ENCODE peak calls at places on chromosomes 7 and 10, in seven cellular contexts. One of them, this sample, is unnamed.

GRCh38 chr7:38524786-38525185 is 106.4 kb downstream of the AMPH start:
- DNase-seq in stimulated activated CD8-positive, alpha-beta memory T cell treated with anti-CD3 and anti-CD28 coated beads, Interleukin-4, amount 100 ng/mL, for 1 hour: no peak
- DNase-seq in tibial nerve: no peak
- DNase-seq in AG09309: no peak
- DNase-seq in HuH-7.5: no peak
- DNase-seq in HS-5: no peak
- DNase-seq in Right ventricle myocardium superior: no peak
- DNase-seq in this sample: no peak

GRCh38 chr7:78081888-78082287 is 283.3 kb downstream of the PHTF2 start:
- DNase-seq in stimulated activated CD8-positive, alpha-beta memory T cell treated with anti-CD3 and anti-CD28 coated beads, Interleukin-4, amount 100 ng/mL, for 1 hour: no peak
- DNase-seq in tibial nerve: no peak
- DNase-seq in AG09309: no peak
- DNase-seq in HuH-7.5: no peak
- DNase-seq in HS-5: no peak
- DNase-seq in Right ventricle myocardium superior: no peak
- DNase-seq in this sample: no peak

GRCh38 chr10:120981601-120982381 is 130.6 kb downstream of the WDR11 start:
- DNase-seq in stimulated activated CD8-positive, alpha-beta memory T cell treated with anti-CD3 and anti-CD28 coated beads, Interleukin-4, amount 100 ng/mL, for 1 hour: no peak
- DNase-seq in tibial nerve: no peak
- DNase-seq in AG09309: no peak
- DNase-seq in HuH-7.5: no peak
- DNase-seq in HS-5: no peak
- DNase-seq in Right ventricle myocardium superior: no peak
- DNase-seq in this sample: no peak

GRCh38 chr10:49243139-49243538 is 54.9 kb upstream of the TMEM273 start:
- DNase-seq in stimulated activated CD8-positive, alpha-beta memory T cell treated with anti-CD3 and anti-CD28 coated beads, Interleukin-4, amount 100 ng/mL, for 1 hour: no peak
- DNase-seq in tibial nerve: no peak
- DNase-seq in AG09309: no peak
- DNase-seq in HuH-7.5: no peak
- DNase-seq in HS-5: no peak
- DNase-seq in Right ventricle myocardium superior: no peak
- DNase-seq in this sample: no peak

GRCh38 chr7:43764039-43764789 is 5.7 kb downstream of the BLVRA start:
- DNase-seq in stimulated activated CD8-positive, alpha-beta memory T cell treated with anti-CD3 and anti-CD28 coated beads, Interleukin-4, amount 100 ng/mL, for 1 hour: no peak
- DNase-seq in tibial nerve: peak
- DNase-seq in AG09309: no peak
- DNase-seq in HuH-7.5: peak
- DNase-seq in HS-5: no peak
- DNase-seq in Right ventricle myocardium superior: no peak
- DNase-seq in this sample: no peak

GRCh38 chr7:36208997-36209813 is 56.2 kb downstream of the EEPD1 start:
- DNase-seq in stimulated activated CD8-positive, alpha-beta memory T cell treated with anti-CD3 and anti-CD28 coated beads, Interleukin-4, amount 100 ng/mL, for 1 hour: no peak
- DNase-seq in tibial nerve: no peak
- DNase-seq in AG09309: no peak
- DNase-seq in HuH-7.5: no peak
- DNase-seq in HS-5: no peak
- DNase-seq in Right ventricle myocardium superior: no peak
- DNase-seq in this sample: no peak

GRCh38 chr7:776992-777520 is 50.0 kb upstream of the PRKAR1B start:
- DNase-seq in stimulated activated CD8-positive, alpha-beta memory T cell treated with anti-CD3 and anti-CD28 coated beads, Interleukin-4, amount 100 ng/mL, for 1 hour: no peak
- DNase-seq in tibial nerve: no peak
- DNase-seq in AG09309: no peak
- DNase-seq in HuH-7.5: no peak
- DNase-seq in HS-5: no peak
- DNase-seq in Right ventricle myocardium superior: no peak
- DNase-seq in this sample: no peak

GRCh38 chr10:129963831-129964501 is at the start of gene EBF3:
- DNase-seq in stimulated activated CD8-positive, alpha-beta memory T cell treated with anti-CD3 and anti-CD28 coated beads, Interleukin-4, amount 100 ng/mL, for 1 hour: peak
- DNase-seq in tibial nerve: peak
- DNase-seq in AG09309: no peak
- DNase-seq in HuH-7.5: peak
- DNase-seq in HS-5: no peak
- DNase-seq in Right ventricle myocardium superior: peak
- DNase-seq in this sample: peak

GRCh38 chr7:90461216-90461615 is 8.2 kb upstream of the PTTG1IP2 start:
- DNase-seq in stimulated activated CD8-positive, alpha-beta memory T cell treated with anti-CD3 and anti-CD28 coated beads, Interleukin-4, amount 100 ng/mL, for 1 hour: no peak
- DNase-seq in tibial nerve: no peak
- DNase-seq in AG09309: no peak
- DNase-seq in HuH-7.5: no peak
- DNase-seq in HS-5: no peak
- DNase-seq in Right ventricle myocardium superior: no peak
- DNase-seq in this sample: no peak

GRCh38 chr7:34070486-34071323 is 165.4 kb downstream of the BMPER start:
- DNase-seq in stimulated activated CD8-positive, alpha-beta memory T cell treated with anti-CD3 and anti-CD28 coated beads, Interleukin-4, amount 100 ng/mL, for 1 hour: no peak
- DNase-seq in tibial nerve: no peak
- DNase-seq in AG09309: no peak
- DNase-seq in HuH-7.5: no peak
- DNase-seq in HS-5: no peak
- DNase-seq in Right ventricle myocardium superior: no peak
- DNase-seq in this sample: no peak

This sample was measured in heart left ventricle.